ENCODE peak calls at places on chromosomes 4 and X, in seven cellular contexts. One of them, this sample, is unnamed.

GRCh38 chr4:110620352-110621327 is 2.2 kb downstream of the PITX2 start:
- DNase-seq in foreskin fibroblast: peak
- DNase-seq in left colon: peak
- DNase-seq in body of pancreas: no peak
- DNase-seq in neural progenitor cell: peak
- DNase-seq in NCI-H510A treated with DMSO at 0.1 percent for 48 hours: peak
- DNase-seq in fibroblast of lung: no peak
- DNase-seq in this sample: no peak

GRCh38 chrX:3651272-3651671 is 62.2 kb downstream of the PRKX start:
- DNase-seq in body of pancreas: no peak
- DNase-seq in neural progenitor cell: no peak
- DNase-seq in fibroblast of lung: peak
- DNase-seq in NCI-H510A treated with DMSO at 0.1 percent for 48 hours: peak
- DNase-seq in left colon: no peak
- DNase-seq in foreskin fibroblast: peak
- DNase-seq in this sample: no peak

GRCh38 chr4:79748835-79749234 is 324.2 kb downstream of the ANTXR2 start:
- DNase-seq in neural progenitor cell: no peak
- DNase-seq in left colon: no peak
- DNase-seq in foreskin fibroblast: no peak
- DNase-seq in fibroblast of lung: no peak
- DNase-seq in NCI-H510A treated with DMSO at 0.1 percent for 48 hours: no peak
- DNase-seq in body of pancreas: no peak
- DNase-seq in this sample: no peak

GRCh38 chrX:38215141-38215540 is 5.5 kb downstream of the SRPX start:
- DNase-seq in foreskin fibroblast: peak
- DNase-seq in neural progenitor cell: no peak
- DNase-seq in body of pancreas: no peak
- DNase-seq in fibroblast of lung: no peak
- DNase-seq in NCI-H510A treated with DMSO at 0.1 percent for 48 hours: no peak
- DNase-seq in left colon: no peak
- DNase-seq in this sample: no peak

GRCh38 chrX:130228871-130229270 is 39.8 kb downstream of the ZNF280C start:
- DNase-seq in foreskin fibroblast: no peak
- DNase-seq in neural progenitor cell: no peak
- DNase-seq in body of pancreas: no peak
- DNase-seq in left colon: no peak
- DNase-seq in fibroblast of lung: no peak
- DNase-seq in NCI-H510A treated with DMSO at 0.1 percent for 48 hours: no peak
- DNase-seq in this sample: no peak

GRCh38 chrX:13131511-13132137 is 87.2 kb upstream of the FAM9C start:
- DNase-seq in left colon: no peak
- DNase-seq in NCI-H510A treated with DMSO at 0.1 percent for 48 hours: no peak
- DNase-seq in neural progenitor cell: no peak
- DNase-seq in foreskin fibroblast: no peak
- DNase-seq in body of pancreas: no peak
- DNase-seq in fibroblast of lung: no peak
- DNase-seq in this sample: no peak

GRCh38 chr4:69493515-69493914 is 2.2 kb downstream of the UGT2B4 start:
- DNase-seq in body of pancreas: no peak
- DNase-seq in fibroblast of lung: no peak
- DNase-seq in NCI-H510A treated with DMSO at 0.1 percent for 48 hours: peak
- DNase-seq in neural progenitor cell: no peak
- DNase-seq in foreskin fibroblast: no peak
- DNase-seq in left colon: no peak
- DNase-seq in this sample: no peak

GRCh38 chrX:70132877-70133302 is 357 bp upstream of the IGBP1 start:
- DNase-seq in left colon: no peak
- DNase-seq in body of pancreas: no peak
- DNase-seq in foreskin fibroblast: no peak
- DNase-seq in neural progenitor cell: no peak
- DNase-seq in fibroblast of lung: no peak
- DNase-seq in NCI-H510A treated with DMSO at 0.1 percent for 48 hours: peak
- DNase-seq in this sample: no peak

GRCh38 chrX:53287493-53288138 is 6.2 kb upstream of the IQSEC2 start:
- DNase-seq in neural progenitor cell: no peak
- DNase-seq in fibroblast of lung: peak
- DNase-seq in foreskin fibroblast: peak
- DNase-seq in left colon: peak
- DNase-seq in body of pancreas: peak
- DNase-seq in NCI-H510A treated with DMSO at 0.1 percent for 48 hours: no peak
- DNase-seq in this sample: peak

GRCh38 chr4:183691897-183692296 is 32.8 kb downstream of the TRAPPC11 start:
- DNase-seq in fibroblast of lung: no peak
- DNase-seq in body of pancreas: no peak
- DNase-seq in foreskin fibroblast: no peak
- DNase-seq in neural progenitor cell: no peak
- DNase-seq in NCI-H510A treated with DMSO at 0.1 percent for 48 hours: no peak
- DNase-seq in left colon: no peak
- DNase-seq in this sample: no peak

GRCh38 chrX:12970691-12971202 is 4.2 kb upstream of the TMSB4X start:
- DNase-seq in neural progenitor cell: peak
- DNase-seq in foreskin fibroblast: peak
- DNase-seq in fibroblast of lung: peak
- DNase-seq in NCI-H510A treated with DMSO at 0.1 percent for 48 hours: no peak
- DNase-seq in left colon: no peak
- DNase-seq in body of pancreas: peak
- DNase-seq in this sample: no peak

GRCh38 chrX:13082286-13083065 is 38.1 kb upstream of the FAM9C start:
- DNase-seq in fibroblast of lung: no peak
- DNase-seq in foreskin fibroblast: no peak
- DNase-seq in NCI-H510A treated with DMSO at 0.1 percent for 48 hours: no peak
- DNase-seq in left colon: no peak
- DNase-seq in neural progenitor cell: no peak
- DNase-seq in body of pancreas: no peak
- DNase-seq in this sample: no peak

GRCh38 chr4:22634541-22635181 is 58.1 kb upstream of the GBA3 start:
- DNase-seq in fibroblast of lung: no peak
- DNase-seq in neural progenitor cell: no peak
- DNase-seq in left colon: no peak
- DNase-seq in foreskin fibroblast: no peak
- DNase-seq in body of pancreas: no peak
- DNase-seq in NCI-H510A treated with DMSO at 0.1 percent for 48 hours: no peak
- DNase-seq in this sample: no peak

GRCh38 chrX:132270699-132271098 is 51.5 kb upstream of the RAP2C start:
- DNase-seq in neural progenitor cell: no peak
- DNase-seq in NCI-H510A treated with DMSO at 0.1 percent for 48 hours: peak
- DNase-seq in fibroblast of lung: peak
- DNase-seq in body of pancreas: no peak
- DNase-seq in foreskin fibroblast: peak
- DNase-seq in left colon: no peak
- DNase-seq in this sample: peak

GRCh38 chrX:446243-446642 is 59.5 kb upstream of the PPP2R3B start:
- DNase-seq in foreskin fibroblast: no peak
- DNase-seq in body of pancreas: no peak
- DNase-seq in neural progenitor cell: peak
- DNase-seq in left colon: peak
- DNase-seq in NCI-H510A treated with DMSO at 0.1 percent for 48 hours: no peak
- DNase-seq in fibroblast of lung: no peak
- DNase-seq in this sample: no peak

GRCh38 chrX:70241501-70241900 is 7.0 kb downstream of the AWAT1 start:
- DNase-seq in fibroblast of lung: no peak
- DNase-seq in body of pancreas: no peak
- DNase-seq in foreskin fibroblast: no peak
- DNase-seq in neural progenitor cell: no peak
- DNase-seq in left colon: no peak
- DNase-seq in NCI-H510A treated with DMSO at 0.1 percent for 48 hours: no peak
- DNase-seq in this sample: no peak

GRCh38 chrX:153381684-153382532 is 19.2 kb downstream of the PNMA6E start:
- DNase-seq in fibroblast of lung: peak
- DNase-seq in body of pancreas: peak
- DNase-seq in NCI-H510A treated with DMSO at 0.1 percent for 48 hours: no peak
- DNase-seq in foreskin fibroblast: peak
- DNase-seq in neural progenitor cell: peak
- DNase-seq in left colon: no peak
- DNase-seq in this sample: peak

GRCh38 chr4:105527081-105527480 is 25.3 kb upstream of the ARHGEF38 start:
- DNase-seq in fibroblast of lung: no peak
- DNase-seq in NCI-H510A treated with DMSO at 0.1 percent for 48 hours: no peak
- DNase-seq in foreskin fibroblast: no peak
- DNase-seq in body of pancreas: no peak
- DNase-seq in neural progenitor cell: no peak
- DNase-seq in left colon: no peak
- DNase-seq in this sample: no peak

GRCh38 chrX:9493936-9494335 is 29.1 kb downstream of the TBL1X start:
- DNase-seq in body of pancreas: no peak
- DNase-seq in NCI-H510A treated with DMSO at 0.1 percent for 48 hours: no peak
- DNase-seq in fibroblast of lung: no peak
- DNase-seq in foreskin fibroblast: no peak
- DNase-seq in neural progenitor cell: no peak
- DNase-seq in left colon: no peak
- DNase-seq in this sample: no peak

GRCh38 chrX:40104649-40105015 is 6.9 kb upstream of the BCOR start:
- DNase-seq in foreskin fibroblast: peak
- DNase-seq in fibroblast of lung: peak
- DNase-seq in NCI-H510A treated with DMSO at 0.1 percent for 48 hours: no peak
- DNase-seq in left colon: peak
- DNase-seq in neural progenitor cell: peak
- DNase-seq in body of pancreas: peak
- DNase-seq in this sample: no peak

GRCh38 chrX:40151211-40152172 is 53.7 kb upstream of the BCOR start:
- DNase-seq in neural progenitor cell: peak
- DNase-seq in foreskin fibroblast: no peak
- DNase-seq in left colon: no peak
- DNase-seq in body of pancreas: no peak
- DNase-seq in fibroblast of lung: no peak
- DNase-seq in NCI-H510A treated with DMSO at 0.1 percent for 48 hours: peak
- DNase-seq in this sample: peak

GRCh38 chr4:153452661-153453378 is 13.3 kb upstream of the TMEM131L start:
- DNase-seq in left colon: no peak
- DNase-seq in fibroblast of lung: no peak
- DNase-seq in body of pancreas: peak
- DNase-seq in neural progenitor cell: peak
- DNase-seq in foreskin fibroblast: no peak
- DNase-seq in NCI-H510A treated with DMSO at 0.1 percent for 48 hours: no peak
- DNase-seq in this sample: no peak

GRCh38 chrX:1578511-1579173 is 12.8 kb upstream of the AKAP17A start:
- DNase-seq in foreskin fibroblast: no peak
- DNase-seq in fibroblast of lung: no peak
- DNase-seq in body of pancreas: no peak
- DNase-seq in neural progenitor cell: no peak
- DNase-seq in left colon: no peak
- DNase-seq in NCI-H510A treated with DMSO at 0.1 percent for 48 hours: no peak
- DNase-seq in this sample: no peak

GRCh38 chrX:11558972-11559371 is 106.7 kb downstream of the ARHGAP6 start:
- DNase-seq in fibroblast of lung: no peak
- DNase-seq in foreskin fibroblast: no peak
- DNase-seq in NCI-H510A treated with DMSO at 0.1 percent for 48 hours: no peak
- DNase-seq in neural progenitor cell: peak
- DNase-seq in left colon: no peak
- DNase-seq in body of pancreas: no peak
- DNase-seq in this sample: no peak

GRCh38 chr4:84058201-84058600 is 440.9 kb downstream of the NKX6-1 start:
- DNase-seq in body of pancreas: no peak
- DNase-seq in left colon: no peak
- DNase-seq in fibroblast of lung: no peak
- DNase-seq in foreskin fibroblast: no peak
- DNase-seq in neural progenitor cell: no peak
- DNase-seq in NCI-H510A treated with DMSO at 0.1 percent for 48 hours: no peak
- DNase-seq in this sample: no peak